ENCODE peak calls at places on chromosomes 7 and 10, in nine cellular contexts. One of them, this sample, is unnamed.
A peak's percentile ranks its signal among the peaks of the same experiment; 100 is the strongest.

GRCh38 chr7:51034531-51035264 is 252.0 kb upstream of the GRB10 start:
- DNase-seq in GDM1: no peak
- DNase-seq in fibroblast of the conjunctiva: no peak
- DNase-seq in ELR: peak; percentile 55
- DNase-seq in posterior cingulate gyrus: no peak
- DNase-seq in SW480: no peak
- DNase-seq in dorsolateral prefrontal cortex: no peak
- DNase-seq in GM10248: no peak
- DNase-seq in EL: peak; percentile 82
- DNase-seq in this sample: peak; percentile 71

GRCh38 chr10:47404446-47404845 is 20.4 kb upstream of the ZNF488 start:
- DNase-seq in GDM1: no peak
- DNase-seq in fibroblast of the conjunctiva: no peak
- DNase-seq in ELR: no peak
- DNase-seq in posterior cingulate gyrus: no peak
- DNase-seq in SW480: no peak
- DNase-seq in dorsolateral prefrontal cortex: no peak
- DNase-seq in GM10248: no peak
- DNase-seq in EL: no peak
- DNase-seq in this sample: no peak

GRCh38 chr10:114053946-114054345 is 10.3 kb downstream of the ADRB1 start:
- DNase-seq in GDM1: no peak
- DNase-seq in fibroblast of the conjunctiva: peak; percentile 10
- DNase-seq in ELR: no peak
- DNase-seq in posterior cingulate gyrus: no peak
- DNase-seq in SW480: no peak
- DNase-seq in dorsolateral prefrontal cortex: no peak
- DNase-seq in GM10248: no peak
- DNase-seq in EL: no peak
- DNase-seq in this sample: no peak

GRCh38 chr7:131555565-131556054 is 818 bp downstream of the PODXL start:
- DNase-seq in GDM1: no peak
- DNase-seq in fibroblast of the conjunctiva: no peak
- DNase-seq in ELR: peak; percentile 27
- DNase-seq in posterior cingulate gyrus: no peak
- DNase-seq in SW480: no peak
- DNase-seq in dorsolateral prefrontal cortex: no peak
- DNase-seq in GM10248: no peak
- DNase-seq in EL: no peak
- DNase-seq in this sample: no peak

GRCh38 chr10:110067960-110068770 is 60.4 kb downstream of the ADD3 start:
- DNase-seq in GDM1: peak; percentile 38
- DNase-seq in fibroblast of the conjunctiva: no peak
- DNase-seq in ELR: no peak
- DNase-seq in posterior cingulate gyrus: no peak
- DNase-seq in SW480: no peak
- DNase-seq in dorsolateral prefrontal cortex: no peak
- DNase-seq in GM10248: peak; percentile 32
- DNase-seq in EL: no peak
- DNase-seq in this sample: no peak

GRCh38 chr10:75043256-75044121 is 68.0 kb upstream of the SAMD8 start:
- DNase-seq in GDM1: no peak
- DNase-seq in fibroblast of the conjunctiva: no peak
- DNase-seq in ELR: no peak
- DNase-seq in posterior cingulate gyrus: no peak
- DNase-seq in SW480: no peak
- DNase-seq in dorsolateral prefrontal cortex: no peak
- DNase-seq in GM10248: no peak
- DNase-seq in EL: no peak
- DNase-seq in this sample: no peak

GRCh38 chr7:45000096-45001032 is at the start of gene CCM2:
- DNase-seq in GDM1: no peak
- DNase-seq in fibroblast of the conjunctiva: no peak
- DNase-seq in ELR: peak; percentile 75
- DNase-seq in posterior cingulate gyrus: no peak
- DNase-seq in SW480: peak; percentile 62
- DNase-seq in dorsolateral prefrontal cortex: no peak
- DNase-seq in GM10248: no peak
- DNase-seq in EL: peak; percentile 60
- DNase-seq in this sample: peak; percentile 61

GRCh38 chr7:130912910-130913720 is 179.1 kb upstream of the KLF14 start:
- DNase-seq in GDM1: peak; percentile 54
- DNase-seq in fibroblast of the conjunctiva: peak; percentile 96
- DNase-seq in ELR: peak; percentile 99
- DNase-seq in posterior cingulate gyrus: no peak
- DNase-seq in SW480: peak; percentile 97
- DNase-seq in dorsolateral prefrontal cortex: no peak
- DNase-seq in GM10248: peak; percentile 71
- DNase-seq in EL: peak; percentile 99
- DNase-seq in this sample: peak; percentile 100

GRCh38 chr7:116505823-116506222 is 6.3 kb downstream of the CAV2 start:
- DNase-seq in GDM1: no peak
- DNase-seq in fibroblast of the conjunctiva: no peak
- DNase-seq in ELR: no peak
- DNase-seq in posterior cingulate gyrus: no peak
- DNase-seq in SW480: no peak
- DNase-seq in dorsolateral prefrontal cortex: no peak
- DNase-seq in GM10248: no peak
- DNase-seq in EL: no peak
- DNase-seq in this sample: no peak

GRCh38 chr7:27430115-27430514 is 187.5 kb downstream of the EVX1 start:
- DNase-seq in GDM1: no peak
- DNase-seq in fibroblast of the conjunctiva: no peak
- DNase-seq in ELR: no peak
- DNase-seq in posterior cingulate gyrus: no peak
- DNase-seq in SW480: no peak
- DNase-seq in dorsolateral prefrontal cortex: no peak
- DNase-seq in GM10248: no peak
- DNase-seq in EL: no peak
- DNase-seq in this sample: no peak

GRCh38 chr7:74365320-74366022 is 76.3 kb downstream of the CLIP2 start:
- DNase-seq in GDM1: no peak
- DNase-seq in fibroblast of the conjunctiva: no peak
- DNase-seq in ELR: peak; percentile 72
- DNase-seq in posterior cingulate gyrus: peak; percentile 83
- DNase-seq in SW480: peak; percentile 88
- DNase-seq in dorsolateral prefrontal cortex: peak; percentile 93
- DNase-seq in GM10248: no peak
- DNase-seq in EL: peak; percentile 39
- DNase-seq in this sample: peak; percentile 74

GRCh38 chr7:55345292-55345691 is 19.8 kb upstream of the LANCL2 start:
- DNase-seq in GDM1: no peak
- DNase-seq in fibroblast of the conjunctiva: no peak
- DNase-seq in ELR: no peak
- DNase-seq in posterior cingulate gyrus: no peak
- DNase-seq in SW480: no peak
- DNase-seq in dorsolateral prefrontal cortex: no peak
- DNase-seq in GM10248: no peak
- DNase-seq in EL: no peak
- DNase-seq in this sample: no peak

GRCh38 chr7:30927559-30927958 is 15.9 kb downstream of the AQP1 start:
- DNase-seq in GDM1: no peak
- DNase-seq in fibroblast of the conjunctiva: no peak
- DNase-seq in ELR: no peak
- DNase-seq in posterior cingulate gyrus: no peak
- DNase-seq in SW480: no peak
- DNase-seq in dorsolateral prefrontal cortex: no peak
- DNase-seq in GM10248: no peak
- DNase-seq in EL: no peak
- DNase-seq in this sample: no peak

GRCh38 chr7:28745351-28745750 is 212.8 kb downstream of the TRIL start:
- DNase-seq in GDM1: no peak
- DNase-seq in fibroblast of the conjunctiva: no peak
- DNase-seq in ELR: no peak
- DNase-seq in posterior cingulate gyrus: no peak
- DNase-seq in SW480: no peak
- DNase-seq in dorsolateral prefrontal cortex: no peak
- DNase-seq in GM10248: no peak
- DNase-seq in EL: no peak
- DNase-seq in this sample: no peak

GRCh38 chr7:6234384-6234783 is 38.0 kb downstream of the CYTH3 start:
- DNase-seq in GDM1: no peak
- DNase-seq in fibroblast of the conjunctiva: no peak
- DNase-seq in ELR: no peak
- DNase-seq in posterior cingulate gyrus: no peak
- DNase-seq in SW480: peak; percentile 49
- DNase-seq in dorsolateral prefrontal cortex: no peak
- DNase-seq in GM10248: peak; percentile 63
- DNase-seq in EL: no peak
- DNase-seq in this sample: no peak

GRCh38 chr7:142405122-142405765 is 147.4 kb upstream of the PRSS58 start:
- DNase-seq in GDM1: no peak
- DNase-seq in fibroblast of the conjunctiva: no peak
- DNase-seq in ELR: no peak
- DNase-seq in posterior cingulate gyrus: no peak
- DNase-seq in SW480: no peak
- DNase-seq in dorsolateral prefrontal cortex: no peak
- DNase-seq in GM10248: no peak
- DNase-seq in EL: peak; percentile 55
- DNase-seq in this sample: no peak

GRCh38 chr10:74839708-74840107 is 13.3 kb downstream of the KAT6B start:
- DNase-seq in GDM1: no peak
- DNase-seq in fibroblast of the conjunctiva: no peak
- DNase-seq in ELR: no peak
- DNase-seq in posterior cingulate gyrus: no peak
- DNase-seq in SW480: no peak
- DNase-seq in dorsolateral prefrontal cortex: no peak
- DNase-seq in GM10248: no peak
- DNase-seq in EL: no peak
- DNase-seq in this sample: no peak

GRCh38 chr7:37186753-37187152 is 261.9 kb downstream of the ELMO1 start:
- DNase-seq in GDM1: no peak
- DNase-seq in fibroblast of the conjunctiva: no peak
- DNase-seq in ELR: no peak
- DNase-seq in posterior cingulate gyrus: no peak
- DNase-seq in SW480: no peak
- DNase-seq in dorsolateral prefrontal cortex: no peak
- DNase-seq in GM10248: no peak
- DNase-seq in EL: no peak
- DNase-seq in this sample: no peak

GRCh38 chr7:158302274-158303070 is 285.2 kb downstream of the PTPRN2 start:
- DNase-seq in GDM1: no peak
- DNase-seq in fibroblast of the conjunctiva: no peak
- DNase-seq in ELR: no peak
- DNase-seq in posterior cingulate gyrus: no peak
- DNase-seq in SW480: no peak
- DNase-seq in dorsolateral prefrontal cortex: no peak
- DNase-seq in GM10248: no peak
- DNase-seq in EL: no peak
- DNase-seq in this sample: no peak

GRCh38 chr10:74977913-74978847 is 133.3 kb upstream of the SAMD8 start:
- DNase-seq in GDM1: peak; percentile 19
- DNase-seq in fibroblast of the conjunctiva: no peak
- DNase-seq in ELR: no peak
- DNase-seq in posterior cingulate gyrus: no peak
- DNase-seq in SW480: no peak
- DNase-seq in dorsolateral prefrontal cortex: no peak
- DNase-seq in GM10248: peak; percentile 68
- DNase-seq in EL: no peak
- DNase-seq in this sample: no peak

GRCh38 chr7:139075871-139076686 is 33.4 kb downstream of the ZC3HAV1 start:
- DNase-seq in GDM1: no peak
- DNase-seq in fibroblast of the conjunctiva: no peak
- DNase-seq in ELR: no peak
- DNase-seq in posterior cingulate gyrus: no peak
- DNase-seq in SW480: no peak
- DNase-seq in dorsolateral prefrontal cortex: no peak
- DNase-seq in GM10248: no peak
- DNase-seq in EL: no peak
- DNase-seq in this sample: no peak

This sample was measured in ACHN.